ENCODE peak calls at places on chromosomes 12 and 14, in seven cellular contexts. K, T, F, P, M, L and E are unnamed samples.

GRCh38 chr14:76926521-76927251 is 100.5 kb downstream of the LRRC74A start:
- DNase-seq in K (no peak), T (peak), F (peak), P (peak), M (no peak), L (no peak), E (no peak)

GRCh38 chr12:25151476-25151875 is 43.5 kb downstream of the DNAI7 start:
- DNase-seq in K (peak), T (peak), F (peak), P (peak), M (peak), L (peak), E (peak)

GRCh38 chr12:54680374-54680773 is 32.2 kb upstream of the DCD start:
- DNase-seq in K (no peak), T (no peak), F (no peak), P (peak), M (no peak), L (no peak), E (peak)

GRCh38 chr14:50542941-50543418 is 10.6 kb upstream of the MAP4K5 start:
- DNase-seq in K (no peak), T (peak), F (no peak), P (peak), M (peak), L (no peak), E (peak)

GRCh38 chr12:9331218-9331626 is 123.0 kb upstream of the PZP start:
- DNase-seq in K (no peak), T (peak), F (peak), P (peak), M (peak), L (no peak), E (peak)

GRCh38 chr14:59419383-59419782 is 45.8 kb downstream of the GPR135 start:
- DNase-seq in K (no peak), T (peak), F (no peak), P (no peak), M (no peak), L (no peak), E (no peak)

GRCh38 chr14:80116157-80116556 is 95.1 kb downstream of the DIO2 start:
- DNase-seq in K (no peak), T (no peak), F (no peak), P (no peak), M (no peak), L (no peak), E (no peak)

GRCh38 chr14:73467800-73468199 is 9.5 kb upstream of the NUMB start:
- DNase-seq in K (no peak), T (peak), F (no peak), P (peak), M (no peak), L (no peak), E (no peak)

GRCh38 chr14:53634793-53635192 is 321.8 kb downstream of the BMP4 start:
- DNase-seq in K (no peak), T (no peak), F (no peak), P (no peak), M (no peak), L (no peak), E (no peak)

GRCh38 chr12:20148241-20148640 is 220.1 kb upstream of the PDE3A start:
- DNase-seq in K (no peak), T (no peak), F (no peak), P (no peak), M (no peak), L (no peak), E (no peak)

GRCh38 chr14:22472935-22473854 is 115.8 kb downstream of the DAD1 start:
- DNase-seq in K (no peak), T (peak), F (no peak), P (peak), M (peak), L (no peak), E (peak)

GRCh38 chr12:1809606-1810140 is 10.7 kb upstream of the LRTM2 start:
- DNase-seq in K (no peak), T (no peak), F (peak), P (no peak), M (no peak), L (no peak), E (no peak)

GRCh38 chr12:130754234-130755001 is 38.3 kb upstream of the RIMBP2 start:
- DNase-seq in K (no peak), T (no peak), F (no peak), P (no peak), M (no peak), L (no peak), E (no peak)